ENCODE peak calls at places on chromosomes 6 and 20, in eight cellular contexts. W, H, C, Z, E, R, M and T are unnamed samples.

GRCh38 chr6:144613859-144614258 is 328.7 kb downstream of the UTRN start:
- DNase-seq in E (no peak), C (no peak), R (no peak), W (no peak), M (no peak), Z (peak; percentile 46), H (no peak), T (no peak)

GRCh38 chr20:38651154-38651553 is 49.5 kb downstream of the ARHGAP40 start:
- DNase-seq in Z (peak; percentile 42), R (no peak), W (no peak), M (no peak), E (no peak), C (no peak), H (no peak), T (no peak)

GRCh38 chr6:48068326-48069191 is 42.4 kb downstream of the PTCHD4 start:
- DNase-seq in C (no peak), E (no peak), Z (peak; percentile 35), R (peak; percentile 49), H (no peak), W (no peak), M (no peak), T (no peak)

GRCh38 chr20:20369353-20370086 is 1.6 kb downstream of the INSM1 start:
- DNase-seq in R (no peak), H (no peak), C (no peak), Z (peak; percentile 55), W (no peak), M (no peak), E (no peak), T (no peak)

GRCh38 chr6:160412993-160413392 is 64.8 kb downstream of the SLC22A3 start:
- DNase-seq in H (no peak), E (no peak), C (no peak), W (no peak), M (no peak), Z (no peak), R (no peak), T (no peak)

GRCh38 chr20:37914367-37914671 is 11.4 kb downstream of the VSTM2L start:
- DNase-seq in E (no peak), H (no peak), C (no peak), R (no peak), W (no peak), M (no peak), Z (no peak), T (no peak)

GRCh38 chr6:42043787-42044475 is 6.4 kb upstream of the TAF8 start:
- DNase-seq in M (peak; percentile 89), Z (peak; percentile 84), R (peak; percentile 95), W (peak; percentile 93), E (peak; percentile 91), H (peak; percentile 29), C (peak; percentile 77), T (peak; percentile 89)

GRCh38 chr20:50163570-50164317 is 10.2 kb upstream of the PEDS1 start:
- DNase-seq in H (no peak), W (no peak), E (no peak), C (no peak), R (no peak), Z (peak; percentile 59), M (no peak), T (no peak)

GRCh38 chr6:84623956-84624680 is 140.3 kb downstream of the TBX18 start:
- DNase-seq in W (no peak), H (no peak), C (no peak), R (no peak), E (no peak), M (no peak), Z (peak; percentile 75), T (no peak)

GRCh38 chr20:57437672-57438330 is 46.6 kb downstream of the RBM38 start:
- DNase-seq in M (no peak), Z (no peak), H (no peak), C (no peak), W (no peak), E (no peak), R (no peak), T (no peak)

GRCh38 chr6:144334150-144334708 is 49.1 kb downstream of the UTRN start:
- DNase-seq in H (no peak), W (peak; percentile 63), Z (no peak), E (peak; percentile 85), R (no peak), C (peak; percentile 75), M (peak; percentile 44), T (peak; percentile 83)

GRCh38 chr6:129345890-129346289 is 364.1 kb downstream of the ARHGAP18 start:
- DNase-seq in M (no peak), E (no peak), H (peak; percentile 71), R (no peak), W (no peak), Z (peak; percentile 71), C (no peak), T (no peak)

GRCh38 chr6:44177691-44178423 is 19.2 kb downstream of the CAPN11 start:
- DNase-seq in M (no peak), Z (peak; percentile 64), H (peak; percentile 58), C (no peak), W (no peak), E (no peak), R (no peak), T (no peak)

GRCh38 chr6:159473844-159474243 is 219.2 kb downstream of the SOD2 start:
- DNase-seq in M (no peak), W (no peak), C (no peak), Z (no peak), H (no peak), R (no peak), E (no peak), T (no peak)